ENCODE peak calls at places on chromosomes 2 and 18, in six cellular contexts. One of them, this sample, is unnamed.

GRCh38 chr2:232869138-232870001 is 694 bp upstream of the SNORC start:
- DNase-seq in mammary epithelial cell: no peak
- DNase-seq in T follicular helper cell: no peak
- DNase-seq in nucleus accumbens: no peak
- DNase-seq in HTR-8/SVneo: no peak
- DNase-seq in activated CD4-positive, alpha-beta T cell treated with anti-CD3 and anti-CD28 coated beads, Interleukin-2, amount 50 U/mL, for 48 hours: no peak
- DNase-seq in this sample: no peak

GRCh38 chr2:133755515-133756311 is 187.4 kb upstream of the NCKAP5 start:
- DNase-seq in mammary epithelial cell: no peak
- DNase-seq in T follicular helper cell: no peak
- DNase-seq in nucleus accumbens: no peak
- DNase-seq in HTR-8/SVneo: no peak
- DNase-seq in activated CD4-positive, alpha-beta T cell treated with anti-CD3 and anti-CD28 coated beads, Interleukin-2, amount 50 U/mL, for 48 hours: no peak
- DNase-seq in this sample: no peak

GRCh38 chr2:127770973-127771735 is 39.8 kb downstream of the WDR33 start:
- DNase-seq in mammary epithelial cell: peak
- DNase-seq in T follicular helper cell: no peak
- DNase-seq in nucleus accumbens: no peak
- DNase-seq in HTR-8/SVneo: no peak
- DNase-seq in activated CD4-positive, alpha-beta T cell treated with anti-CD3 and anti-CD28 coated beads, Interleukin-2, amount 50 U/mL, for 48 hours: no peak
- DNase-seq in this sample: no peak

GRCh38 chr2:112622528-112622849 is 23.2 kb upstream of the SLC20A1 start:
- DNase-seq in mammary epithelial cell: peak
- DNase-seq in T follicular helper cell: no peak
- DNase-seq in nucleus accumbens: no peak
- DNase-seq in HTR-8/SVneo: peak
- DNase-seq in activated CD4-positive, alpha-beta T cell treated with anti-CD3 and anti-CD28 coated beads, Interleukin-2, amount 50 U/mL, for 48 hours: no peak
- DNase-seq in this sample: no peak

GRCh38 chr2:238425979-238426567 is 654 bp upstream of the ASB1 start:
- DNase-seq in mammary epithelial cell: no peak
- DNase-seq in T follicular helper cell: no peak
- DNase-seq in nucleus accumbens: no peak
- DNase-seq in HTR-8/SVneo: peak
- DNase-seq in activated CD4-positive, alpha-beta T cell treated with anti-CD3 and anti-CD28 coated beads, Interleukin-2, amount 50 U/mL, for 48 hours: no peak
- DNase-seq in this sample: no peak

GRCh38 chr18:48727685-48728084 is 188.9 kb downstream of the CTIF start:
- DNase-seq in mammary epithelial cell: no peak
- DNase-seq in T follicular helper cell: no peak
- DNase-seq in nucleus accumbens: no peak
- DNase-seq in HTR-8/SVneo: no peak
- DNase-seq in activated CD4-positive, alpha-beta T cell treated with anti-CD3 and anti-CD28 coated beads, Interleukin-2, amount 50 U/mL, for 48 hours: no peak
- DNase-seq in this sample: no peak

GRCh38 chr18:21191596-21192307 is 50.3 kb upstream of the GREB1L start:
- DNase-seq in mammary epithelial cell: peak
- DNase-seq in T follicular helper cell: no peak
- DNase-seq in nucleus accumbens: peak
- DNase-seq in HTR-8/SVneo: peak
- DNase-seq in activated CD4-positive, alpha-beta T cell treated with anti-CD3 and anti-CD28 coated beads, Interleukin-2, amount 50 U/mL, for 48 hours: peak
- DNase-seq in this sample: peak

GRCh38 chr2:231370429-231370748 is 25.1 kb upstream of the B3GNT7 start:
- DNase-seq in mammary epithelial cell: no peak
- DNase-seq in T follicular helper cell: no peak
- DNase-seq in nucleus accumbens: no peak
- DNase-seq in HTR-8/SVneo: no peak
- DNase-seq in activated CD4-positive, alpha-beta T cell treated with anti-CD3 and anti-CD28 coated beads, Interleukin-2, amount 50 U/mL, for 48 hours: no peak
- DNase-seq in this sample: no peak

GRCh38 chr2:169512525-169512924 is 3.0 kb downstream of the KLHL41 start:
- DNase-seq in mammary epithelial cell: no peak
- DNase-seq in T follicular helper cell: no peak
- DNase-seq in nucleus accumbens: no peak
- DNase-seq in HTR-8/SVneo: no peak
- DNase-seq in activated CD4-positive, alpha-beta T cell treated with anti-CD3 and anti-CD28 coated beads, Interleukin-2, amount 50 U/mL, for 48 hours: no peak
- DNase-seq in this sample: no peak

GRCh38 chr2:239809391-239809790 is 215.8 kb downstream of the NDUFA10 start:
- DNase-seq in mammary epithelial cell: no peak
- DNase-seq in T follicular helper cell: no peak
- DNase-seq in nucleus accumbens: no peak
- DNase-seq in HTR-8/SVneo: no peak
- DNase-seq in activated CD4-positive, alpha-beta T cell treated with anti-CD3 and anti-CD28 coated beads, Interleukin-2, amount 50 U/mL, for 48 hours: no peak
- DNase-seq in this sample: peak

GRCh38 chr18:10727477-10727876 is 201.7 kb downstream of the NAPG start:
- DNase-seq in mammary epithelial cell: no peak
- DNase-seq in T follicular helper cell: no peak
- DNase-seq in nucleus accumbens: no peak
- DNase-seq in HTR-8/SVneo: no peak
- DNase-seq in activated CD4-positive, alpha-beta T cell treated with anti-CD3 and anti-CD28 coated beads, Interleukin-2, amount 50 U/mL, for 48 hours: no peak
- DNase-seq in this sample: peak

GRCh38 chr18:5058768-5059539 is 138.1 kb downstream of the AKAIN1 start:
- DNase-seq in mammary epithelial cell: no peak
- DNase-seq in T follicular helper cell: no peak
- DNase-seq in nucleus accumbens: no peak
- DNase-seq in HTR-8/SVneo: no peak
- DNase-seq in activated CD4-positive, alpha-beta T cell treated with anti-CD3 and anti-CD28 coated beads, Interleukin-2, amount 50 U/mL, for 48 hours: no peak
- DNase-seq in this sample: no peak

GRCh38 chr18:27413495-27414401 is 228.6 kb upstream of the CHST9 start:
- DNase-seq in mammary epithelial cell: peak
- DNase-seq in T follicular helper cell: no peak
- DNase-seq in nucleus accumbens: no peak
- DNase-seq in HTR-8/SVneo: peak
- DNase-seq in activated CD4-positive, alpha-beta T cell treated with anti-CD3 and anti-CD28 coated beads, Interleukin-2, amount 50 U/mL, for 48 hours: no peak
- DNase-seq in this sample: no peak

GRCh38 chr2:187442378-187442777 is 5.7 kb downstream of the CALCRL start:
- DNase-seq in mammary epithelial cell: no peak
- DNase-seq in T follicular helper cell: no peak
- DNase-seq in nucleus accumbens: no peak
- DNase-seq in HTR-8/SVneo: no peak
- DNase-seq in activated CD4-positive, alpha-beta T cell treated with anti-CD3 and anti-CD28 coated beads, Interleukin-2, amount 50 U/mL, for 48 hours: no peak
- DNase-seq in this sample: no peak

GRCh38 chr18:36095936-36096519 is 28.7 kb upstream of the RPRD1A start:
- DNase-seq in mammary epithelial cell: peak
- DNase-seq in T follicular helper cell: no peak
- DNase-seq in nucleus accumbens: no peak
- DNase-seq in HTR-8/SVneo: peak
- DNase-seq in activated CD4-positive, alpha-beta T cell treated with anti-CD3 and anti-CD28 coated beads, Interleukin-2, amount 50 U/mL, for 48 hours: no peak
- DNase-seq in this sample: no peak

GRCh38 chr2:117536139-117536538 is 278.4 kb upstream of the DDX18 start:
- DNase-seq in mammary epithelial cell: no peak
- DNase-seq in T follicular helper cell: no peak
- DNase-seq in nucleus accumbens: no peak
- DNase-seq in HTR-8/SVneo: no peak
- DNase-seq in activated CD4-positive, alpha-beta T cell treated with anti-CD3 and anti-CD28 coated beads, Interleukin-2, amount 50 U/mL, for 48 hours: no peak
- DNase-seq in this sample: no peak

GRCh38 chr2:10059552-10060335 is 16.4 kb downstream of the KLF11 start:
- DNase-seq in mammary epithelial cell: no peak
- DNase-seq in T follicular helper cell: no peak
- DNase-seq in nucleus accumbens: no peak
- DNase-seq in HTR-8/SVneo: no peak
- DNase-seq in activated CD4-positive, alpha-beta T cell treated with anti-CD3 and anti-CD28 coated beads, Interleukin-2, amount 50 U/mL, for 48 hours: no peak
- DNase-seq in this sample: no peak